ENCODE peak calls at places on chromosomes 5 and 9, in seven cellular contexts. H is A549, O is K562, N is PC-9, A is neuronal stem cell, C is mammary epithelial cell, S is H9. P is an unnamed sample.

GRCh38 chr5:84564311-84564710 is 179.6 kb upstream of the EDIL3 start:
- DNase-seq in S (no peak), C (peak), N (no peak), O (no peak), A (no peak), H (no peak), P (no peak)

GRCh38 chr5:98454904-98455303 is 318.6 kb upstream of the RGMB start:
- DNase-seq in H (peak), O (no peak), A (no peak), N (no peak), S (no peak), C (peak), P (peak)

GRCh38 chr9:97332993-97333392 is 25.5 kb downstream of the CCDC180 start:
- DNase-seq in S (no peak), H (no peak), N (no peak), O (no peak), A (no peak), C (no peak), P (no peak)

GRCh38 chr5:14946813-14947640 is 75.4 kb upstream of the ANKH start:
- DNase-seq in A (no peak), C (peak), S (no peak), H (peak), O (peak), N (peak), P (no peak)

GRCh38 chr5:139105621-139106071 is 92.5 kb downstream of the SIL1 start:
- DNase-seq in H (no peak), A (peak), S (no peak), O (no peak), C (no peak), N (no peak), P (no peak)

GRCh38 chr5:53569486-53569885 is 9.0 kb downstream of the NDUFS4 start:
- DNase-seq in A (no peak), C (no peak), O (no peak), S (no peak), H (peak), N (no peak), P (no peak)

GRCh38 chr9:82133973-82134372 is 145.4 kb downstream of the SPATA31D1 start:
- DNase-seq in O (no peak), H (no peak), S (no peak), A (no peak), N (no peak), C (no peak), P (no peak)

GRCh38 chr9:78857371-78858225 is 560.7 kb downstream of the PSAT1 start:
- DNase-seq in S (no peak), O (no peak), N (no peak), C (peak), A (peak), H (no peak), P (no peak)

GRCh38 chr9:127550751-127551150 is 61.3 kb upstream of the STXBP1 start:
- DNase-seq in N (no peak), A (no peak), S (no peak), H (no peak), C (no peak), O (no peak), P (no peak)

GRCh38 chr5:139788294-139788875 is 7.2 kb upstream of the PSD2 start:
- DNase-seq in S (peak), H (no peak), N (no peak), O (no peak), C (no peak), A (peak), P (no peak)

GRCh38 chr5:93653716-93654115 is 70.7 kb downstream of the NR2F1 start:
- DNase-seq in H (no peak), N (no peak), C (no peak), O (no peak), A (no peak), S (no peak), P (no peak)

GRCh38 chr5:36147681-36148080 is 4.0 kb downstream of the LMBRD2 start:
- DNase-seq in O (no peak), N (no peak), S (no peak), H (no peak), C (no peak), A (no peak), P (no peak)

GRCh38 chr5:173963867-173964429 is 25.0 kb upstream of the C5orf47 start:
- DNase-seq in A (no peak), H (peak), S (peak), C (peak), N (peak), O (no peak), P (no peak)

GRCh38 chr5:169448826-169449225 is 134.7 kb upstream of the SPDL1 start:
- DNase-seq in O (no peak), S (no peak), N (no peak), H (no peak), A (no peak), C (no peak), P (no peak)

GRCh38 chr5:110055301-110055700 is 365.6 kb downstream of the MAN2A1 start:
- DNase-seq in A (no peak), H (no peak), N (no peak), S (no peak), C (peak), O (no peak), P (no peak)

GRCh38 chr5:110053205-110053604 is 363.5 kb downstream of the MAN2A1 start:
- DNase-seq in A (no peak), C (peak), S (no peak), H (no peak), N (no peak), O (no peak), P (no peak)

GRCh38 chr5:110056580-110057114 is 366.9 kb downstream of the MAN2A1 start:
- DNase-seq in A (no peak), H (no peak), N (no peak), S (no peak), C (no peak), O (no peak), P (no peak)

GRCh38 chr5:110054240-110054639 is 364.5 kb downstream of the MAN2A1 start:
- DNase-seq in O (peak), A (no peak), H (peak), S (no peak), N (no peak), C (peak), P (peak)

DNA sequence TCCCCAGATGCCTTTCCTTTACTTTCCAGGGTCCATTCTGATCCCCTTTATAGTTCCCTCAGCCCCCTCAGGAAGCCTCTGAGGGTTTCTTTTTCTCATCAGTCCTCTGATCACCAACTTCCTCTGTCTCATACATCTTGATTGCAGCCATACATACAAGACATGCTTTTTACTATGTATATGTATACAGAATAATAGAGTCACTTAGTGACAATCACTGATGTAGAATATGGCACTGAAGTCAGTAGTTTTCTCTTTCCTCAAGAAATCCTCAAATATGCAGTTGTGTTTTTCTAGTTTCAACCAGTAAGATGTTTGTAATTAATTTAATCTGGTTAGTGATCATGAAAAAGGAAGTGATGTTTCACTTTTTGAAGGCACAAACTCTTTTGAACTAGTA is 364.1 kb downstream of the MAN2A1 start:
- DNase-seq in C (no peak), A (no peak), O (no peak), S (no peak), N (no peak), H (no peak), P (no peak)
- H3K4me2 ChIP-seq in C (no peak), A (no peak), O (no peak), S (no peak), N (no peak), H (no peak), P (no peak)

GRCh38 chr5:10622810-10623209 is 58.9 kb downstream of the ANKRD33B start:
- DNase-seq in O (no peak), A (no peak), N (no peak), C (no peak), S (no peak), H (no peak), P (no peak)

GRCh38 chr5:10624244-10624643 is 60.4 kb downstream of the ANKRD33B start:
- DNase-seq in A (no peak), H (no peak), C (no peak), N (no peak), S (no peak), O (no peak), P (no peak)

GRCh38 chr5:10624679-10625078 is 60.8 kb downstream of the ANKRD33B start:
- DNase-seq in O (no peak), N (no peak), C (no peak), H (no peak), A (no peak), S (no peak), P (no peak)

GRCh38 chr5:10621837-10622236 is 58.0 kb downstream of the ANKRD33B start:
- DNase-seq in N (no peak), H (no peak), A (no peak), S (no peak), C (no peak), O (no peak), P (no peak)

DNA sequence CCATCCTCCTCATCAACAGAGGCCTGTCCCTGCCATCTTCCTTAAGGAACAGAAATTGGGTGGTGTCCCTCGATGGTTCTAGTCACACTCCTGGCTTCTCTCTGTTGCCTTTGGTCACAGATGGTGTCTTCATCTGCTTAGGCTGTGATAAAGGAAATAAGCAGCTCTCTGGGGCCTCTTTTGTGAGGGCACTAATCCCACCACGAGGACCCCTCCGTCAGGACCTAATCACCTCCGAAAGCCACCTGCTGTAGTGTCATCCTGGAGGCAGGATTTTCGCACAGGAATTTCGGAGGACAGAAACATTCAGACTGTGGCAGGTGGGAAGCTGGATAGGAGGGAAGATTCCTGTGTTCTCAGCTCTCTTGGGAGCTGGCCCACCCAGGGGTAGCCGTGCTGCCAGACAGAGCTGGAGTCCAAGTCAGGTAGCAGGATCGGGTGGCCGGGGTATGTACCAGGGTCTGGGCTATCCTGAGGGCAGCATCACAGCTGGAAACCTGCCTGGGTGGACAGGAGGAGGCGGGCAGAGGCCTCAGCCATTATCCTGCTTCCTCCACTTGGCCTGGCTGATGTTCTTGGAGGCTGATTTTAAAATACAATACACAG is 59.5 kb downstream of the ANKRD33B start:
- DNase-seq in S (no peak), C (no peak), A (no peak), N (no peak), H (no peak), O (no peak), P (no peak)
- H3K27ac ChIP-seq in S (no peak), C (no peak), A (no peak), N (no peak), H (no peak), O (no peak), P (no peak)

GRCh38 chr9:34954225-34954624 is 3.9 kb upstream of the PHF24 start:
- DNase-seq in H (no peak), S (no peak), N (no peak), O (no peak), C (no peak), A (peak), P (no peak)
- H3K4me2 ChIP-seq in H (no peak), S (no peak), N (no peak), O (no peak), C (no peak), A (no peak), P (no peak)

GRCh38 chr5:176901260-176902101 is 2.3 kb upstream of the HK3 start:
- DNase-seq in N (no peak), O (no peak), S (no peak), A (no peak), C (no peak), H (no peak), P (no peak)

GRCh38 chr5:176899296-176899891 is at the start of gene HK3:
- DNase-seq in N (no peak), C (no peak), A (no peak), H (no peak), S (no peak), O (no peak), P (no peak)

GRCh38 chr5:176902102-176902814 is 3.1 kb upstream of the HK3 start:
- DNase-seq in O (no peak), A (no peak), H (no peak), S (no peak), N (no peak), C (no peak), P (no peak)

GRCh38 chr5:176899946-176900782 is 1.0 kb upstream of the HK3 start:
- DNase-seq in S (no peak), A (no peak), O (no peak), H (no peak), C (no peak), N (no peak), P (no peak)

GRCh38 chr5:176900783-176901204 is 1.6 kb upstream of the HK3 start:
- DNase-seq in N (no peak), C (no peak), A (no peak), O (no peak), S (no peak), H (no peak), P (no peak)
- H3K27ac ChIP-seq in N (no peak), C (no peak), A (no peak), O (no peak), S (no peak), H (no peak), P (no peak)

GRCh38 chr9:16211952-16212351 is 658.5 kb downstream of the BNC2 start:
- DNase-seq in N (no peak), C (no peak), A (no peak), H (no peak), S (no peak), O (no peak), P (no peak)
- H3K4me2 ChIP-seq in N (no peak), C (no peak), A (no peak), H (no peak), S (no peak), O (no peak), P (no peak)

DNA sequence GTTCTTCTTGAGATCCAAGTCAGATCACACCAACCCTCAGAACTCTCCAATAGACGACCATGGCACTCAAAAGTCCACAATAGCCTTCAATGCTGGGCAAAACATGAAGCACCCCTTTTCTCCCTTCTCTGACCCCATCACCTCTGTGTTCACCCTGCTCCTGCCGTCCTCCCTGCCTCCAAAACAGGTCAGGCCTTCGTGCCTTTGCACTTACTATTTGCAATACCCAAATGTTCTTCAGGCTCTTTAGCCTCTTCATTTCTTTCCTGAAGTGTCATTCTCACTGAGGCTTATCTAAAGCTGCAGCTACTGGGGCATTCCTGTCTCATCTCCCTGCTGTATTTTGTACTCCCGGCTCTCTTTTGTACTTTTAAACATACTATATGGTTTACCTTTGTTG is 2.0 kb upstream of the ROPN1L start:
- DNase-seq in H (no peak), N (no peak), O (peak), S (no peak), A (no peak), C (no peak), P (no peak)
- H3K27ac ChIP-seq in H (no peak), N (no peak), O (peak), S (no peak), A (no peak), C (no peak), P (no peak)

GRCh38 chr9:26658476-26658875 is 234.1 kb downstream of the CAAP1 start:
- DNase-seq in S (no peak), H (no peak), O (no peak), C (no peak), N (no peak), A (peak), P (no peak)

GRCh38 chr9:26655166-26655565 is 237.4 kb downstream of the CAAP1 start:
- DNase-seq in C (no peak), A (no peak), N (no peak), S (no peak), H (no peak), O (no peak), P (no peak)

GRCh38 chr9:26657958-26658357 is 234.6 kb downstream of the CAAP1 start:
- DNase-seq in S (no peak), C (no peak), O (no peak), A (no peak), N (no peak), H (no peak), P (no peak)

GRCh38 chr9:26650325-26650724 is 242.3 kb downstream of the CAAP1 start:
- DNase-seq in O (no peak), C (no peak), H (no peak), N (no peak), A (no peak), S (no peak), P (no peak)

DNA sequence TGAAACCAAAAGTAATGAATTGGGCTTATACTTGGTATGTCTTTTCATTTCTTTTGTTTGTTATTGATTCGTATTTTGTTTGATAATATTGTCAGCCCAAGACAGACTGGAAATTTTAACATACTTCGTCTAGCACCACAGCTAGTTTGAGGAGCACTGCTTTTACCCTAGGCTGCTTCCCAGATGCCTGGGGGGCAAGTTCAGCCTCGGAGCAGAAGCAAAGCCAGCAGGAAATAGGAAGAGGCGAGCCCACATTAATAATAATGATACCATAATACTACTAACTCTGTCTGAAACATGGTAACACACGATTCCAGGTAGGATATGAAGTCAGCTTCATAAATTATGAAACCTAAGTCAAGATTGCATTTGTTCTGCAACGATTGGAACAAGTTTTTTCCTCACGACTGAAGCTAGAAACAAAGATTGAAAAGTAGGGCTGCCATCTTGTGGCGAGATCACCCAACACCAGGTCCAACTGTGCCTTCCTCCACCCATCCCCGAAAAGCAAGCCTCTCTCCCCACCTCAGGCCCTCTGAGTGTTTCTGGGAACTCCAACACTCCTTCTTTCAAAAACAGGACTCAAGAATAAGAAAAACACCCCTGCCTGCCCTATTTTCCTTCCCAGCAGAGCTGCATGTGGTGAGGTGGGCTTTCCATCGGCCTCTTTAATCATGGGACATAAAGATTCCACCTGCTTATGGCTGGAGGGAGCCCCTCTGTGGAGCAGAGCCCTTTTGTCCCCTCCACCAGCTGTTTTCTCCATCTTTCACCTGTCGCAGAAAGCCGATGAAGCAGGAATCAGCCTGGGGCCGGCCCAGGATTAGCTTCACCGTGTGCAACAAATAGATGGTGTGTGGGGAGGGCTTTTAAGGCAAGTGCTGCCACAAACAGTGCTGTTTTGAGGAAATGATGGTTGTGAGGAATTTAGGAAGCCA is 236.3 kb downstream of the CAAP1 start:
- DNase-seq in N (peak), A (peak), C (no peak), H (peak), S (peak), O (peak), P (no peak)
- H3K4me2 ChIP-seq in N (peak), A (no peak), C (peak), H (peak), S (no peak), O (peak), P (peak)

GRCh38 chr5:41649659-41650058 is 139.3 kb upstream of the PLCXD3 start:
- DNase-seq in N (no peak), H (no peak), A (no peak), C (peak), S (no peak), O (no peak), P (no peak)
- H3K27ac ChIP-seq in N (no peak), H (no peak), A (no peak), C (no peak), S (no peak), O (no peak), P (no peak)